ENCODE peak calls at places on chromosomes 7 and 10, in four cellular contexts. One of them, this sample, is unnamed.

GRCh38 chr10:114631678-114632417 is 26.2 kb downstream of the ABLIM1 start:
- DNase-seq in heart right ventricle: peak
- DNase-seq in testis: peak
- DNase-seq in left ventricle myocardium inferior: peak
- DNase-seq in this sample: peak

GRCh38 chr7:43302211-43302711 is 189.8 kb downstream of the HECW1 start:
- DNase-seq in heart right ventricle: no peak
- DNase-seq in left ventricle myocardium inferior: no peak
- DNase-seq in testis: no peak
- DNase-seq in this sample: no peak

GRCh38 chr7:121000091-121000983 is 11.8 kb downstream of the CPED1 start:
- DNase-seq in left ventricle myocardium inferior: no peak
- DNase-seq in heart right ventricle: no peak
- DNase-seq in testis: no peak
- DNase-seq in this sample: no peak

GRCh38 chr7:158864833-158865232 is 8.5 kb downstream of the DYNC2I1 start:
- DNase-seq in left ventricle myocardium inferior: no peak
- DNase-seq in heart right ventricle: no peak
- DNase-seq in testis: no peak
- DNase-seq in this sample: no peak

GRCh38 chr7:131231381-131232220 is 96.1 kb upstream of the MKLN1 start:
- DNase-seq in heart right ventricle: peak
- DNase-seq in testis: peak
- DNase-seq in left ventricle myocardium inferior: peak
- DNase-seq in this sample: no peak

GRCh38 chr10:95295031-95295755 is 4.4 kb upstream of the PDLIM1 start:
- DNase-seq in heart right ventricle: peak
- DNase-seq in left ventricle myocardium inferior: peak
- DNase-seq in testis: peak
- DNase-seq in this sample: peak

GRCh38 chr7:1979591-1980560 is 252.9 kb downstream of the MAD1L1 start:
- DNase-seq in testis: no peak
- DNase-seq in left ventricle myocardium inferior: no peak
- DNase-seq in heart right ventricle: peak
- DNase-seq in this sample: peak

GRCh38 chr10:86376403-86376802 is 9.8 kb upstream of the GRID1 start:
- DNase-seq in heart right ventricle: no peak
- DNase-seq in testis: peak
- DNase-seq in left ventricle myocardium inferior: no peak
- DNase-seq in this sample: no peak

GRCh38 chr10:70234668-70235447 is 1.6 kb upstream of the PPA1 start:
- DNase-seq in heart right ventricle: no peak
- DNase-seq in testis: peak
- DNase-seq in left ventricle myocardium inferior: no peak
- DNase-seq in this sample: no peak

GRCh38 chr10:11440250-11441150 is 170.9 kb downstream of the USP6NL start:
- DNase-seq in left ventricle myocardium inferior: no peak
- DNase-seq in heart right ventricle: no peak
- DNase-seq in testis: no peak
- DNase-seq in this sample: no peak

GRCh38 chr10:51000164-51000563 is 74.1 kb upstream of the PRKG1 start:
- DNase-seq in left ventricle myocardium inferior: no peak
- DNase-seq in heart right ventricle: no peak
- DNase-seq in testis: no peak
- DNase-seq in this sample: no peak

GRCh38 chr10:101629781-101630419 is 41.8 kb downstream of the DPCD start:
- DNase-seq in left ventricle myocardium inferior: peak
- DNase-seq in testis: no peak
- DNase-seq in heart right ventricle: peak
- DNase-seq in this sample: no peak

GRCh38 chr10:110229155-110229554 is 21.8 kb downstream of the MXI1 start:
- DNase-seq in left ventricle myocardium inferior: no peak
- DNase-seq in testis: no peak
- DNase-seq in heart right ventricle: no peak
- DNase-seq in this sample: no peak

GRCh38 chr10:86130737-86131475 is 235.7 kb downstream of the GRID1 start:
- DNase-seq in left ventricle myocardium inferior: no peak
- DNase-seq in heart right ventricle: no peak
- DNase-seq in testis: no peak
- DNase-seq in this sample: no peak

GRCh38 chr10:131620314-131620713 is 280.5 kb upstream of the PPP2R2D start:
- DNase-seq in left ventricle myocardium inferior: no peak
- DNase-seq in testis: no peak
- DNase-seq in heart right ventricle: no peak
- DNase-seq in this sample: no peak

GRCh38 chr10:61397175-61397986 is 55.8 kb downstream of the TMEM26 start:
- DNase-seq in heart right ventricle: no peak
- DNase-seq in testis: no peak
- DNase-seq in left ventricle myocardium inferior: no peak
- DNase-seq in this sample: no peak

GRCh38 chr7:40640566-40640965 is 505.8 kb downstream of the SUGCT start:
- DNase-seq in left ventricle myocardium inferior: no peak
- DNase-seq in testis: no peak
- DNase-seq in heart right ventricle: no peak
- DNase-seq in this sample: peak

GRCh38 chr7:80478683-80479082 is 33.2 kb downstream of the GNAT3 start:
- DNase-seq in testis: no peak
- DNase-seq in heart right ventricle: no peak
- DNase-seq in left ventricle myocardium inferior: no peak
- DNase-seq in this sample: no peak

GRCh38 chr10:85429126-85429525 is 937.5 kb downstream of the GRID1 start:
- DNase-seq in left ventricle myocardium inferior: no peak
- DNase-seq in heart right ventricle: no peak
- DNase-seq in testis: no peak
- DNase-seq in this sample: no peak

GRCh38 chr10:70193391-70193844 is 23.1 kb upstream of the SAR1A start:
- DNase-seq in left ventricle myocardium inferior: no peak
- DNase-seq in testis: no peak
- DNase-seq in heart right ventricle: no peak
- DNase-seq in this sample: no peak

GRCh38 chr10:5486852-5487235 is 12.5 kb downstream of the CALML5 start:
- DNase-seq in left ventricle myocardium inferior: no peak
- DNase-seq in testis: no peak
- DNase-seq in heart right ventricle: no peak
- DNase-seq in this sample: no peak

GRCh38 chr7:65946895-65947294 is 35.1 kb downstream of the GUSB start:
- DNase-seq in left ventricle myocardium inferior: no peak
- DNase-seq in heart right ventricle: no peak
- DNase-seq in testis: peak
- DNase-seq in this sample: no peak

GRCh38 chr7:46565712-46566111 is 644.6 kb upstream of the IGFBP3 start:
- DNase-seq in testis: no peak
- DNase-seq in left ventricle myocardium inferior: no peak
- DNase-seq in heart right ventricle: no peak
- DNase-seq in this sample: no peak

GRCh38 chr7:2488272-2488645 is 12.1 kb upstream of the GRIFIN start:
- DNase-seq in left ventricle myocardium inferior: peak
- DNase-seq in heart right ventricle: no peak
- DNase-seq in testis: no peak
- DNase-seq in this sample: no peak

GRCh38 chr10:130430291-130430690 is 294.1 kb downstream of the GLRX3 start:
- DNase-seq in testis: no peak
- DNase-seq in left ventricle myocardium inferior: no peak
- DNase-seq in heart right ventricle: no peak
- DNase-seq in this sample: no peak

GRCh38 chr7:100673942-100674431 is 447 bp downstream of the GNB2 start:
- DNase-seq in heart right ventricle: peak
- DNase-seq in testis: peak
- DNase-seq in left ventricle myocardium inferior: peak
- DNase-seq in this sample: no peak

GRCh38 chr7:73668103-73668937 is 689 bp downstream of the VPS37D start:
- DNase-seq in left ventricle myocardium inferior: no peak
- DNase-seq in heart right ventricle: peak
- DNase-seq in testis: no peak
- DNase-seq in this sample: no peak

GRCh38 chr10:20863008-20863407 is 34.1 kb downstream of the NEBL start:
- DNase-seq in left ventricle myocardium inferior: no peak
- DNase-seq in heart right ventricle: no peak
- DNase-seq in testis: no peak
- DNase-seq in this sample: no peak
- H3K4me3 ChIP-seq in left ventricle myocardium inferior: no peak
- H3K4me3 ChIP-seq in heart right ventricle: no peak
- H3K4me3 ChIP-seq in testis: no peak
- H3K4me3 ChIP-seq in this sample: no peak

GRCh38 chr7:27100601-27101187 is 1.8 kb downstream of the HOXA2 start:
- DNase-seq in heart right ventricle: no peak
- DNase-seq in testis: no peak
- DNase-seq in left ventricle myocardium inferior: no peak
- DNase-seq in this sample: no peak

GRCh38 chr7:27103489-27104226 is 1.2 kb upstream of the HOXA2 start:
- DNase-seq in heart right ventricle: no peak
- DNase-seq in testis: no peak
- DNase-seq in left ventricle myocardium inferior: no peak
- DNase-seq in this sample: no peak

GRCh38 chr7:27102578-27103442 is at the start of gene HOXA2:
- DNase-seq in left ventricle myocardium inferior: no peak
- DNase-seq in heart right ventricle: no peak
- DNase-seq in testis: no peak
- DNase-seq in this sample: no peak

GRCh38 chr7:27101188-27101905 is 1.1 kb downstream of the HOXA2 start:
- DNase-seq in heart right ventricle: no peak
- DNase-seq in left ventricle myocardium inferior: no peak
- DNase-seq in testis: no peak
- DNase-seq in this sample: no peak

DNA sequence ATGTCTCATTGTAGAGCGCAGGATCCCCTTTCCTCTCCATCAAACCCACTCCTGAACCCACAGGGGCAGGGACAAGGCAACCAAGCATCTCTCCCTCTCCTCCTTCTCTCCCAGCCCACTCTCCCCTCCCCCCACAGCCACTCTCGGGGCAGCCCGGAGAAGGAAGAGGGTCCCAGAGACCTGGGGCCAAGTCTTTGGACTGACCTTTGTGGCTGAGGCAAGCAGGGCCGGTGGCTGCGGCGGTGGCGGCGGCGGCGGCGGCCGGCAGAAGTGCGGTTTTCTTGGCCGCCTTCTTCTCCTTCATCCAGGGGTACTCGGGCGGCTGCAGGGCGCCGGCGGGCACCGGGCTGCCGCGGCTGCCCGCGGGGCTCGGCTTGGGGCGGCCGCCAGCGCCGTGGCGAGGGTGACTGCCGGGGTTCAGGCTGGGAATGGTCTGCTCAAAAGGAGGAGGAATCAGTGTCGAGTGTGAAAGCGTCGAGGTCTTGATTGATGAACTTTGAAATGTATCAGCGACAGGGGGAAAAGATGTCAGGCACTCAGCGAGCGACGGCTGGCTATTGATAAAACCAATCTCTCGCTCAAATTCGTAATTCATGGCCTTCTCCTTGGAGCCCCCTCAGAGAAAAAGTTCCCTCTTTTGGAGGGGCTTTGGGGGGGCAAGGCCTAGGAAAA is 441 bp downstream of the HOXA2 start:
- DNase-seq in left ventricle myocardium inferior: no peak
- DNase-seq in testis: no peak
- DNase-seq in heart right ventricle: no peak
- DNase-seq in this sample: no peak
- H3K4me3 ChIP-seq in left ventricle myocardium inferior: peak
- H3K4me3 ChIP-seq in testis: no peak
- H3K4me3 ChIP-seq in heart right ventricle: peak
- H3K4me3 ChIP-seq in this sample: no peak

GRCh38 chr10:92240289-92241157 is 50.4 kb downstream of the CPEB3 start:
- DNase-seq in testis: peak
- DNase-seq in heart right ventricle: no peak
- DNase-seq in left ventricle myocardium inferior: no peak
- DNase-seq in this sample: peak
- H3K4me3 ChIP-seq in testis: peak
- H3K4me3 ChIP-seq in heart right ventricle: peak
- H3K4me3 ChIP-seq in left ventricle myocardium inferior: peak
- H3K4me3 ChIP-seq in this sample: peak

GRCh38 chr10:111967547-111967946 is 216.0 kb downstream of the GPAM start:
- DNase-seq in testis: no peak
- DNase-seq in heart right ventricle: no peak
- DNase-seq in left ventricle myocardium inferior: no peak
- DNase-seq in this sample: no peak

GRCh38 chr10:111972109-111972508 is 211.5 kb downstream of the GPAM start:
- DNase-seq in testis: no peak
- DNase-seq in left ventricle myocardium inferior: no peak
- DNase-seq in heart right ventricle: no peak
- DNase-seq in this sample: no peak

GRCh38 chr10:111973306-111973705 is 210.3 kb downstream of the GPAM start:
- DNase-seq in left ventricle myocardium inferior: no peak
- DNase-seq in testis: no peak
- DNase-seq in heart right ventricle: no peak
- DNase-seq in this sample: no peak

GRCh38 chr10:111967116-111967515 is 216.4 kb downstream of the GPAM start:
- DNase-seq in heart right ventricle: no peak
- DNase-seq in left ventricle myocardium inferior: no peak
- DNase-seq in testis: no peak
- DNase-seq in this sample: no peak

DNA sequence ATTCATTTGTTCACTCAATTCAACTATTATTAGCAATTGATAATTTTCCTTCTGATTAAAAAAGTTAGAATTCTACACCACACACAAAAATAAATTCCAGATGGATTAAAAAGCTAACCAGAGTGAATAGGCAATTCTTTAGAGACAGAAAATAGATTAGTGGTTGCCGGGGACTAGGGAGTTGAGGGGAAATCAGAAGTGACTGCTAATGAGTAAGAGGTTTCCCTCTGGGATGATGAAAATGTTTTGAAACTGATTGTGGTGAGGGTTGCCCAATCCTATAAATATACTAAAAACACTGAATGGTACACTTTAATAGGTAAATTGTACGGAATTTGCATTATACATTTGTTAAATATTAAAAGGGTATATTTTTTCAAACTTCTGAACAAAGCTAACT is 214.9 kb downstream of the GPAM start:
- DNase-seq in heart right ventricle: no peak
- DNase-seq in left ventricle myocardium inferior: no peak
- DNase-seq in testis: no peak
- DNase-seq in this sample: no peak
- H3K4me3 ChIP-seq in heart right ventricle: no peak
- H3K4me3 ChIP-seq in left ventricle myocardium inferior: no peak
- H3K4me3 ChIP-seq in testis: no peak
- H3K4me3 ChIP-seq in this sample: no peak

DNA sequence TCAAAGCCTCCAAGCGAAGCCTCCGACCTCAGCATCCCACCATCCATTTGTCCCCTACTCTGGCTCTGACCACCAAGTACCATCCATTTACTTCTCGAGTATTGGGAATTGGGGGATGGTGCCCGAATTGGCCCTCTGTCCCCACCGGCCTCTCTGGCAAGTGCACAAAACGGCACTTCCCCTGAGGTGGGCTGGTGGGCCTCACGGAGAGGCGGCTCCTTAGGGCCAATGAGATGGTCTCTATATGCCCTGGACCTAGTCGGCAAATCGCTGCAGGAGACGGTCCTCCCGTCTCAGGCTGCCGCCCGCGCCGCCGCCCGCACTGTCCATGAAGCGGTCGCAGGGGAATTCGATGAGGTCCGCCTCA is 2.8 kb downstream of the TRIL start:
- DNase-seq in heart right ventricle: no peak
- DNase-seq in left ventricle myocardium inferior: no peak
- DNase-seq in testis: no peak
- DNase-seq in this sample: no peak
- H3K4me3 ChIP-seq in heart right ventricle: peak
- H3K4me3 ChIP-seq in left ventricle myocardium inferior: peak
- H3K4me3 ChIP-seq in testis: peak
- H3K4me3 ChIP-seq in this sample: no peak

This sample was measured in BE2C.